ENCODE peak calls at places on chromosomes 13 and 19, in six cellular contexts. Q is T-helper 1 cell; I is skeletal muscle cell; P is nucleus accumbens; O is lung; V is naive thymus-derived CD8-positive, alpha-beta T cell. A is an unnamed sample.

GRCh38 chr13:37667631-37668161 is 69.1 kb upstream of the POSTN start:
- DNase-seq in I (no peak), V (no peak), O (no peak), Q (no peak), P (no peak), A (no peak)

GRCh38 chr19:50875795-50876422 is 2.7 kb downstream of the KLK2 start:
- DNase-seq in Q (no peak), O (no peak), I (no peak), P (no peak), V (no peak), A (no peak)

GRCh38 chr19:778910-779653 is 18.2 kb upstream of the PTBP1 start:
- DNase-seq in I (peak; percentile 81), V (no peak), O (peak; percentile 72), Q (no peak), P (no peak), A (peak; percentile 95)

GRCh38 chr19:55160128-55160985 is 2.8 kb upstream of the TNNI3 start:
- DNase-seq in O (peak; percentile 92), Q (peak; percentile 89), V (peak; percentile 85), P (no peak), I (no peak), A (peak; percentile 85)

GRCh38 chr19:35717665-35718344 is at the start of gene KMT2B:
- DNase-seq in Q (no peak), V (no peak), I (no peak), P (no peak), O (no peak), A (no peak)

GRCh38 chr19:35044317-35045117 is 3.0 kb downstream of the HPN start:
- DNase-seq in Q (peak; percentile 41), I (no peak), V (peak; percentile 25), O (peak; percentile 69), P (no peak), A (peak; percentile 71)

GRCh38 chr13:31160857-31161582 is 684 bp downstream of the HSPH1 start:
- DNase-seq in O (peak; percentile 69), I (peak; percentile 41), V (peak; percentile 40), Q (peak; percentile 78), P (peak; percentile 20), A (peak; percentile 79)

GRCh38 chr13:75258159-75258782 is 223.7 kb downstream of the TBC1D4 start:
- DNase-seq in Q (peak; percentile 4), I (no peak), V (no peak), P (no peak), O (no peak), A (peak; percentile 77)

GRCh38 chr13:95323930-95324662 is 22.8 kb upstream of the ABCC4 start:
- DNase-seq in O (no peak), V (no peak), Q (no peak), P (no peak), I (no peak), A (no peak)

GRCh38 chr13:45336025-45336800 is 4.8 kb downstream of the TPT1 start:
- DNase-seq in V (no peak), I (no peak), O (no peak), P (no peak), Q (no peak), A (peak; percentile 30)

GRCh38 chr19:13718733-13719132 is 45.6 kb upstream of the MRI1 start:
- DNase-seq in P (peak; percentile 32), Q (no peak), V (no peak), O (no peak), I (no peak), A (peak; percentile 34)

GRCh38 chr13:94342436-94343242 is 136.8 kb downstream of the DCT start:
- DNase-seq in V (no peak), Q (no peak), P (no peak), I (no peak), O (no peak), A (no peak)

GRCh38 chr19:34308381-34309367 is 54.3 kb downstream of the GARRE1 start:
- DNase-seq in P (no peak), I (no peak), O (no peak), V (peak; percentile 46), Q (peak; percentile 33), A (peak; percentile 89)

GRCh38 chr13:95182570-95183285 is 118.5 kb downstream of the ABCC4 start:
- DNase-seq in V (no peak), I (no peak), P (no peak), O (no peak), Q (no peak), A (no peak)

GRCh38 chr13:36088001-36088400 is 43.2 kb downstream of the DCLK1 start:
- DNase-seq in V (no peak), O (no peak), P (no peak), I (no peak), Q (no peak), A (no peak)

GRCh38 chr19:45130888-45131615 is 29.7 kb downstream of the NKPD1 start:
- DNase-seq in V (no peak), I (no peak), Q (no peak), O (no peak), P (peak; percentile 74), A (no peak)

GRCh38 chr13:42041684-42042035 is 6.8 kb upstream of the DGKH start:
- DNase-seq in V (no peak), P (no peak), I (no peak), Q (no peak), O (peak; percentile 62), A (peak; percentile 73)

GRCh38 chr13:39317284-39317683 is 279.0 kb downstream of the NHLRC3 start:
- DNase-seq in O (no peak), I (peak; percentile 60), V (no peak), P (no peak), Q (no peak), A (peak; percentile 70)

GRCh38 chr19:2933490-2933910 is 11.3 kb downstream of the ZNF77 start:
- DNase-seq in V (no peak), Q (no peak), P (no peak), I (no peak), O (no peak), A (no peak)

GRCh38 chr19:35718345-35719041 is 690 bp downstream of the KMT2B start:
- DNase-seq in Q (peak; percentile 51), P (no peak), O (peak; percentile 45), I (no peak), V (no peak), A (peak; percentile 8)

GRCh38 chr19:18980432-18981020 is 39.5 kb upstream of the HOMER3 start:
- DNase-seq in I (no peak), P (no peak), O (no peak), V (no peak), Q (no peak), A (no peak)

GRCh38 chr19:2363419-2363818 is 3.4 kb downstream of the TMPRSS9 start:
- DNase-seq in V (no peak), Q (no peak), I (no peak), O (no peak), P (no peak), A (no peak)

GRCh38 chr13:101449971-101450748 is 2.3 kb upstream of the ITGBL1 start:
- DNase-seq in O (no peak), I (peak; percentile 73), P (no peak), Q (no peak), V (no peak), A (peak; percentile 84)

GRCh38 chr13:43232144-43232840 is 208.9 kb downstream of the DNAJC15 start:
- DNase-seq in Q (no peak), O (no peak), I (no peak), P (no peak), V (no peak), A (no peak)

A was measured in fibroblast of pulmonary artery.